ENCODE peak calls at places on chromosomes 12 and 14, in seven cellular contexts. One of them, this sample, is unnamed.

GRCh38 chr12:11746024-11746771 is 96.7 kb downstream of the ETV6 start:
- DNase-seq in astrocyte of the spinal cord: no peak
- DNase-seq in stomach: no peak
- DNase-seq in GM12865: peak
- DNase-seq in psoas muscle: no peak
- DNase-seq in AG10803: peak
- DNase-seq in esophagus squamous epithelium: no peak
- DNase-seq in this sample: no peak

GRCh38 chr14:38762436-38762835 is 340.6 kb downstream of the SEC23A start:
- DNase-seq in astrocyte of the spinal cord: no peak
- DNase-seq in stomach: no peak
- DNase-seq in GM12865: no peak
- DNase-seq in psoas muscle: no peak
- DNase-seq in AG10803: peak
- DNase-seq in esophagus squamous epithelium: no peak
- DNase-seq in this sample: no peak

GRCh38 chr12:105698047-105698446 is 367.6 kb downstream of the C12orf75 start:
- DNase-seq in astrocyte of the spinal cord: peak
- DNase-seq in stomach: no peak
- DNase-seq in GM12865: no peak
- DNase-seq in psoas muscle: no peak
- DNase-seq in AG10803: no peak
- DNase-seq in esophagus squamous epithelium: no peak
- DNase-seq in this sample: no peak

GRCh38 chr12:6766651-6767300 is 613 bp downstream of the PTMS start:
- DNase-seq in astrocyte of the spinal cord: peak
- DNase-seq in stomach: peak
- DNase-seq in GM12865: peak
- DNase-seq in psoas muscle: peak
- DNase-seq in AG10803: peak
- DNase-seq in esophagus squamous epithelium: no peak
- DNase-seq in this sample: peak

GRCh38 chr12:15044461-15044860 is 71.6 kb downstream of the PDE6H start:
- DNase-seq in astrocyte of the spinal cord: peak
- DNase-seq in stomach: no peak
- DNase-seq in GM12865: no peak
- DNase-seq in psoas muscle: no peak
- DNase-seq in AG10803: peak
- DNase-seq in esophagus squamous epithelium: no peak
- DNase-seq in this sample: no peak

GRCh38 chr14:58740584-58740983 is 102.8 kb downstream of the DACT1 start:
- DNase-seq in astrocyte of the spinal cord: no peak
- DNase-seq in stomach: no peak
- DNase-seq in GM12865: no peak
- DNase-seq in psoas muscle: no peak
- DNase-seq in AG10803: no peak
- DNase-seq in esophagus squamous epithelium: no peak
- DNase-seq in this sample: no peak

GRCh38 chr14:72962829-72963312 is 36.6 kb downstream of the DCAF4 start:
- DNase-seq in astrocyte of the spinal cord: peak
- DNase-seq in stomach: no peak
- DNase-seq in GM12865: peak
- DNase-seq in psoas muscle: no peak
- DNase-seq in AG10803: peak
- DNase-seq in esophagus squamous epithelium: no peak
- DNase-seq in this sample: peak

GRCh38 chr12:40681148-40681547 is 11.1 kb upstream of the CNTN1 start:
- DNase-seq in astrocyte of the spinal cord: no peak
- DNase-seq in stomach: no peak
- DNase-seq in GM12865: no peak
- DNase-seq in psoas muscle: no peak
- DNase-seq in AG10803: no peak
- DNase-seq in esophagus squamous epithelium: no peak
- DNase-seq in this sample: no peak

GRCh38 chr14:33930464-33930863 is 20.4 kb downstream of the EGLN3 start:
- DNase-seq in astrocyte of the spinal cord: no peak
- DNase-seq in stomach: no peak
- DNase-seq in GM12865: no peak
- DNase-seq in psoas muscle: no peak
- DNase-seq in AG10803: no peak
- DNase-seq in esophagus squamous epithelium: no peak
- DNase-seq in this sample: no peak

GRCh38 chr12:12983420-12984035 is 16.5 kb downstream of the HEBP1 start:
- DNase-seq in astrocyte of the spinal cord: peak
- DNase-seq in stomach: no peak
- DNase-seq in GM12865: peak
- DNase-seq in psoas muscle: no peak
- DNase-seq in AG10803: peak
- DNase-seq in esophagus squamous epithelium: no peak
- DNase-seq in this sample: no peak

GRCh38 chr14:95511687-95512086 is 4.8 kb downstream of the SYNE3 start:
- DNase-seq in astrocyte of the spinal cord: no peak
- DNase-seq in stomach: no peak
- DNase-seq in GM12865: no peak
- DNase-seq in psoas muscle: no peak
- DNase-seq in AG10803: no peak
- DNase-seq in esophagus squamous epithelium: no peak
- DNase-seq in this sample: no peak

GRCh38 chr12:25752910-25753309 is 199.8 kb upstream of the LMNTD1 start:
- DNase-seq in astrocyte of the spinal cord: no peak
- DNase-seq in stomach: no peak
- DNase-seq in GM12865: no peak
- DNase-seq in psoas muscle: no peak
- DNase-seq in AG10803: no peak
- DNase-seq in esophagus squamous epithelium: no peak
- DNase-seq in this sample: no peak

GRCh38 chr12:68905731-68906130 is 27.2 kb downstream of the CPM start:
- DNase-seq in astrocyte of the spinal cord: no peak
- DNase-seq in stomach: no peak
- DNase-seq in GM12865: no peak
- DNase-seq in psoas muscle: no peak
- DNase-seq in AG10803: no peak
- DNase-seq in esophagus squamous epithelium: no peak
- DNase-seq in this sample: no peak

GRCh38 chr12:32946504-32947131 is 50.0 kb upstream of the PKP2 start:
- DNase-seq in astrocyte of the spinal cord: no peak
- DNase-seq in stomach: no peak
- DNase-seq in GM12865: no peak
- DNase-seq in psoas muscle: no peak
- DNase-seq in AG10803: no peak
- DNase-seq in esophagus squamous epithelium: no peak
- DNase-seq in this sample: no peak

GRCh38 chr12:32944195-32944594 is 47.6 kb upstream of the PKP2 start:
- DNase-seq in astrocyte of the spinal cord: no peak
- DNase-seq in stomach: no peak
- DNase-seq in GM12865: no peak
- DNase-seq in psoas muscle: no peak
- DNase-seq in AG10803: no peak
- DNase-seq in esophagus squamous epithelium: no peak
- DNase-seq in this sample: no peak

GRCh38 chr12:32949815-32950214 is 53.2 kb upstream of the PKP2 start:
- DNase-seq in astrocyte of the spinal cord: no peak
- DNase-seq in stomach: no peak
- DNase-seq in GM12865: no peak
- DNase-seq in psoas muscle: no peak
- DNase-seq in AG10803: no peak
- DNase-seq in esophagus squamous epithelium: no peak
- DNase-seq in this sample: peak

GRCh38 chr12:32947203-32947795 is 50.7 kb upstream of the PKP2 start:
- DNase-seq in astrocyte of the spinal cord: peak
- DNase-seq in stomach: no peak
- DNase-seq in GM12865: no peak
- DNase-seq in psoas muscle: no peak
- DNase-seq in AG10803: no peak
- DNase-seq in esophagus squamous epithelium: no peak
- DNase-seq in this sample: peak
- TF ChIP-seq CTCF in astrocyte of the spinal cord: no peak
- TF ChIP-seq CTCF in stomach: no peak
- TF ChIP-seq CTCF in GM12865: peak
- TF ChIP-seq CTCF in psoas muscle: no peak
- TF ChIP-seq CTCF in AG10803: no peak
- TF ChIP-seq CTCF in esophagus squamous epithelium: no peak
- TF ChIP-seq CTCF in this sample: peak

GRCh38 chr14:54566410-54567223 is at the start of gene SAMD4A:
- DNase-seq in astrocyte of the spinal cord: peak
- DNase-seq in stomach: peak
- DNase-seq in GM12865: peak
- DNase-seq in psoas muscle: peak
- DNase-seq in AG10803: peak
- DNase-seq in esophagus squamous epithelium: peak
- DNase-seq in this sample: peak

GRCh38 chr14:54567224-54567633 is 301 bp downstream of the SAMD4A start:
- DNase-seq in astrocyte of the spinal cord: no peak
- DNase-seq in stomach: peak
- DNase-seq in GM12865: no peak
- DNase-seq in psoas muscle: no peak
- DNase-seq in AG10803: no peak
- DNase-seq in esophagus squamous epithelium: no peak
- DNase-seq in this sample: peak

GRCh38 chr14:54564799-54565235 is 2.1 kb upstream of the SAMD4A start:
- DNase-seq in astrocyte of the spinal cord: peak
- DNase-seq in stomach: no peak
- DNase-seq in GM12865: no peak
- DNase-seq in psoas muscle: no peak
- DNase-seq in AG10803: peak
- DNase-seq in esophagus squamous epithelium: no peak
- DNase-seq in this sample: peak

GRCh38 chr14:54565236-54566151 is 1.4 kb upstream of the SAMD4A start:
- DNase-seq in astrocyte of the spinal cord: peak
- DNase-seq in stomach: peak
- DNase-seq in GM12865: peak
- DNase-seq in psoas muscle: peak
- DNase-seq in AG10803: peak
- DNase-seq in esophagus squamous epithelium: peak
- DNase-seq in this sample: peak

GRCh38 chr14:54566152-54566409 is 847 bp upstream of the SAMD4A start:
- DNase-seq in astrocyte of the spinal cord: no peak
- DNase-seq in stomach: no peak
- DNase-seq in GM12865: no peak
- DNase-seq in psoas muscle: no peak
- DNase-seq in AG10803: no peak
- DNase-seq in esophagus squamous epithelium: no peak
- DNase-seq in this sample: no peak
- TF ChIP-seq CTCF in astrocyte of the spinal cord: no peak
- TF ChIP-seq CTCF in stomach: no peak
- TF ChIP-seq CTCF in GM12865: no peak
- TF ChIP-seq CTCF in psoas muscle: no peak
- TF ChIP-seq CTCF in AG10803: no peak
- TF ChIP-seq CTCF in esophagus squamous epithelium: no peak
- TF ChIP-seq CTCF in this sample: no peak

DNA sequence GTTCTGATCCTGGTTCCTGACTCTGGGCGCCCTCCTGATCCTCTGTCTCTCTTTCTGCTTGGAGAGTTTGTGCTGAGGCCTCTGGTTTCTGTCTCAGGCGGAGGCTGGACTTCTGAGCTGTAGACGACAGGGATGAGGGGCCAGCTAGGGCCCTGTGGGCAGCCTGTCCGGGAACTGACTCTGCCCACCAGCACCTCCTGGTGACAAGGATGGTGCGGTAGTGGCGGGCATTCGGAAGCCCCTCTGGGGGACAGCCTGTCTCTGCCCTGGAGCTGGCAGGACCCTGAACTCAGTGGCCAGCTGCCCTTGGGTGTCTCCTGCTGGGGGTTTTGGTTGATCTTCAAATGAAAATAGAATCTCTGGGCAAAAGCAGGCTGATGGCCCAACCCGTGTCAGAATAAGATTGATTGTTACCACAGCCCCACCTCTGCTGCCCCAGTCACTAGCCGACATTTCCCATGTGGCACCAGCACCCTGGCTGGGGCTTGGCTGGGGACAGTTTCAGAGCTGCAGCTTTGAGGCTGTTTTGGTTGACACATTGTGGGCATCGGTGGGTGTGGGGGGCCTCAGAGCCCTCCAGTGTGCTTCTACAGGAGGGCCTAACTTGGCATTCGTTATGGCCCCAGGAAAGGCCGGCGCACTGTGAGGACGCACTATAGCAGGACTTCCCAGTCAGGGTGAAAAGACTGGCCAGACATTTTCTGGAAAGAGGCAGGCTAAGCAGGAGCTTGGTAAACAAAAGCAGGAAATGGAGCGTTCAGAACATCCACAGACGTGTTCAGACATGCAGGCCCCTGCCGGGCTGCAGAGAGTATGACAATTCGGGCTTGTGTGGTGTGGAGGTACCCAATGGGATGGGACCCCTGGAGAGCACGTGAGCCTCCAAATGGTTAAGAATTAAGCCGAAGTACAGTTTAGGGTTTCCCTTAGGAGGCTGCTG is 16.1 kb downstream of the KRT80 start:
- DNase-seq in astrocyte of the spinal cord: peak
- DNase-seq in stomach: no peak
- DNase-seq in GM12865: peak
- DNase-seq in psoas muscle: no peak
- DNase-seq in AG10803: no peak
- DNase-seq in esophagus squamous epithelium: no peak
- DNase-seq in this sample: peak
- TF ChIP-seq CTCF in astrocyte of the spinal cord: peak
- TF ChIP-seq CTCF in stomach: no peak
- TF ChIP-seq CTCF in GM12865: no peak
- TF ChIP-seq CTCF in psoas muscle: no peak
- TF ChIP-seq CTCF in AG10803: peak
- TF ChIP-seq CTCF in esophagus squamous epithelium: no peak
- TF ChIP-seq CTCF in this sample: peak

GRCh38 chr12:125065753-125066570 is 727 bp downstream of the AACS start:
- DNase-seq in astrocyte of the spinal cord: no peak
- DNase-seq in stomach: no peak
- DNase-seq in GM12865: no peak
- DNase-seq in psoas muscle: no peak
- DNase-seq in AG10803: no peak
- DNase-seq in esophagus squamous epithelium: no peak
- DNase-seq in this sample: no peak

GRCh38 chr12:125061229-125061628 is 4.0 kb upstream of the AACS start:
- DNase-seq in astrocyte of the spinal cord: no peak
- DNase-seq in stomach: no peak
- DNase-seq in GM12865: no peak
- DNase-seq in psoas muscle: no peak
- DNase-seq in AG10803: no peak
- DNase-seq in esophagus squamous epithelium: no peak
- DNase-seq in this sample: no peak

GRCh38 chr12:125068391-125068790 is 3.2 kb downstream of the AACS start:
- DNase-seq in astrocyte of the spinal cord: no peak
- DNase-seq in stomach: no peak
- DNase-seq in GM12865: no peak
- DNase-seq in psoas muscle: no peak
- DNase-seq in AG10803: no peak
- DNase-seq in esophagus squamous epithelium: no peak
- DNase-seq in this sample: no peak

GRCh38 chr12:125065021-125065752 is at the start of gene AACS:
- DNase-seq in astrocyte of the spinal cord: peak
- DNase-seq in stomach: peak
- DNase-seq in GM12865: peak
- DNase-seq in psoas muscle: peak
- DNase-seq in AG10803: peak
- DNase-seq in esophagus squamous epithelium: no peak
- DNase-seq in this sample: peak

DNA sequence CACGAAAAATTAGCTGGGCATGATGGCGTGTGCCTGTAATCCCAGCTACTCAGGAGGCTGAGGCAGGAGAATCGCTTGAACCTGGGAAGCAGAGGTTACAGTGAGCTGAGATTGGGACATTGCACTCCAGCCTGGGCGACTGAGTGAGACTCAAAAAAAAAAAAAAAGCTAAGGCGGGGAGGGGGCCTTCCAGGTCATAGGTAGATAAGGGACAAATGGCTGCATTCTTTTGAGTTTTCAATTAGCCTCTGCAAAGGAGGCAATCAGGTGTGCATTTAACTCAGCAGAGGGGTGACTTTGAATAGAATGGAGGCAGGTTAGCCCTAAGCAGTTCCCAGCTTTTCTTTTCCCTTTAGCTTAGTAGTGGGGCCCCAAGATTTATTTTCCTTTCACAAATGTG is 743 bp upstream of the AACS start:
- DNase-seq in astrocyte of the spinal cord: no peak
- DNase-seq in stomach: no peak
- DNase-seq in GM12865: no peak
- DNase-seq in psoas muscle: no peak
- DNase-seq in AG10803: no peak
- DNase-seq in esophagus squamous epithelium: no peak
- DNase-seq in this sample: no peak
- TF ChIP-seq CTCF in astrocyte of the spinal cord: no peak
- TF ChIP-seq CTCF in stomach: no peak
- TF ChIP-seq CTCF in GM12865: no peak
- TF ChIP-seq CTCF in psoas muscle: no peak
- TF ChIP-seq CTCF in AG10803: no peak
- TF ChIP-seq CTCF in esophagus squamous epithelium: no peak
- TF ChIP-seq CTCF in this sample: no peak